ENCODE peak calls at places on chromosomes 6 and 20, in eight cellular contexts. F is amygdala; M is activated CD4-positive, alpha-beta T cell treated with anti-CD3 and anti-CD28 coated beads, Interleukin-2, amount 50 U/mL, for 4 hours; J is RWPE1; B is stimulated activated CD8-positive, alpha-beta memory T cell treated with anti-CD3 and anti-CD28 coated beads, Interleukin-15, amount 100 ng/mL, for 4 hours; V is GM10248; W is stimulated activated naive CD4-positive, alpha-beta T cell treated with Interleukin-2 at 50 U/mL for 16 hours; L is left ventricle myocardium inferior. Y is an unnamed sample.

GRCh38 chr6:3438190-3439167 is 18.4 kb downstream of the SLC22A23 start:
- DNase-seq in W (no peak), J (no peak), B (no peak), M (no peak), L (no peak), F (no peak), V (no peak), Y (no peak)

GRCh38 chr6:36516559-36516958 is 30.7 kb downstream of the STK38 start:
- DNase-seq in V (no peak), B (no peak), M (no peak), J (no peak), L (no peak), W (no peak), F (no peak), Y (no peak)

GRCh38 chr6:27651371-27651732 is 178.4 kb upstream of the ZNF184 start:
- DNase-seq in F (no peak), M (no peak), W (no peak), L (no peak), V (no peak), J (no peak), B (no peak), Y (no peak)

GRCh38 chr20:62989201-62989601 is 17.6 kb downstream of the BHLHE23 start:
- DNase-seq in L (no peak), J (no peak), W (peak), M (no peak), V (no peak), F (no peak), B (no peak), Y (no peak)

GRCh38 chr6:116828983-116829382 is at the start of gene GPRC6A:
- DNase-seq in J (no peak), V (no peak), M (no peak), B (no peak), W (no peak), L (no peak), F (no peak), Y (no peak)

GRCh38 chr6:102641426-102641825 is 1247.9 kb downstream of the GRIK2 start:
- DNase-seq in J (no peak), V (no peak), L (no peak), F (no peak), M (no peak), B (no peak), W (no peak), Y (no peak)

GRCh38 chr20:59124326-59125029 is 39.1 kb upstream of the ZNF831 start:
- DNase-seq in L (no peak), J (no peak), B (no peak), F (no peak), M (no peak), W (no peak), V (no peak), Y (no peak)

GRCh38 chr6:53701333-53702073 is 35.9 kb upstream of the KLHL31 start:
- DNase-seq in B (no peak), V (no peak), M (no peak), J (no peak), L (no peak), W (no peak), F (no peak), Y (no peak)

GRCh38 chr20:58195047-58195446 is 33.4 kb downstream of the ANKRD60 start:
- DNase-seq in F (no peak), B (no peak), J (no peak), V (no peak), L (no peak), W (no peak), M (no peak), Y (no peak)

GRCh38 chr20:18007534-18008292 is 38.9 kb downstream of the MGME1 start:
- DNase-seq in B (no peak), F (no peak), L (peak), J (no peak), M (no peak), V (no peak), W (no peak), Y (no peak)

GRCh38 chr20:32343438-32343837 is 14.7 kb upstream of the ASXL1 start:
- DNase-seq in W (no peak), J (peak), B (no peak), F (no peak), M (no peak), L (no peak), V (no peak), Y (no peak)

GRCh38 chr6:1144842-1145755 is 166.8 kb upstream of the FOXQ1 start:
- DNase-seq in M (no peak), V (no peak), J (no peak), L (no peak), W (no peak), F (no peak), B (no peak), Y (no peak)

GRCh38 chr20:39986231-39986904 is 702.7 kb downstream of the MAFB start:
- DNase-seq in J (no peak), B (no peak), M (no peak), V (no peak), L (peak), W (no peak), F (no peak), Y (no peak)

GRCh38 chr6:144283781-144284473 is 1.2 kb upstream of the UTRN start:
- DNase-seq in J (no peak), L (no peak), W (no peak), B (no peak), V (no peak), F (no peak), M (no peak), Y (no peak)

GRCh38 chr20:18313410-18313809 is 25.1 kb downstream of the ZNF133 start:
- DNase-seq in L (no peak), M (no peak), J (no peak), F (no peak), V (no peak), W (no peak), B (no peak), Y (no peak)

GRCh38 chr6:4676016-4676415 is 100.2 kb upstream of the CDYL start:
- DNase-seq in B (no peak), J (no peak), F (no peak), L (no peak), W (no peak), V (no peak), M (no peak), Y (no peak)

GRCh38 chr6:157912326-157912725 is 69.3 kb upstream of the SYNJ2 start:
- DNase-seq in B (no peak), L (no peak), M (no peak), J (no peak), V (no peak), F (peak), W (no peak), Y (no peak)

GRCh38 chr6:144920391-144920983 is 635.4 kb downstream of the UTRN start:
- DNase-seq in F (no peak), J (no peak), L (no peak), V (no peak), B (no peak), W (no peak), M (no peak), Y (no peak)

GRCh38 chr20:3563548-3564177 is 92.8 kb downstream of the ATRN start:
- DNase-seq in V (peak), W (no peak), B (no peak), M (no peak), L (no peak), F (no peak), J (peak), Y (no peak)

GRCh38 chr6:123925360-123925759 is 121.7 kb downstream of the NKAIN2 start:
- DNase-seq in M (no peak), J (peak), W (no peak), F (no peak), L (no peak), B (no peak), V (peak), Y (no peak)

GRCh38 chr6:79778794-79779193 is 147.7 kb downstream of the SH3BGRL2 start:
- DNase-seq in W (no peak), F (no peak), B (no peak), V (no peak), L (no peak), J (no peak), M (no peak), Y (no peak)

GRCh38 chr20:14951105-14951504 is 613.7 kb upstream of the FLRT3 start:
- DNase-seq in W (no peak), M (no peak), J (no peak), V (no peak), B (no peak), F (no peak), L (no peak), Y (no peak)